ENCODE peak calls at places on chromosomes 7 and 10, in ten cellular contexts. One of them, this sample, is unnamed.

GRCh38 chr10:5396545-5396944 is 8.1 kb downstream of the TUBAL3 start:
- DNase-seq in T-helper 1 cell: no peak
- DNase-seq in caudate nucleus: no peak
- DNase-seq in stimulated activated CD4-positive, alpha-beta T cell treated with anti-CD3 and anti-CD28 coated beads, Interleukin-2, amount 100 ng/mL, for 48 hours: no peak
- DNase-seq in activated CD8-positive, alpha-beta memory T cell treated with anti-CD3 and anti-CD28 coated beads for 24 hours: no peak
- DNase-seq in SW 1271: no peak
- DNase-seq in CD8-positive, alpha-beta memory T cell: no peak
- DNase-seq in A549: no peak
- DNase-seq in endothelial cell: no peak
- DNase-seq in naive thymus-derived CD4-positive, alpha-beta T cell: no peak
- DNase-seq in this sample: no peak

GRCh38 chr10:95350830-95351228 is 60.0 kb upstream of the PDLIM1 start:
- DNase-seq in A549: no peak
- DNase-seq in T-helper 1 cell: no peak
- DNase-seq in endothelial cell: no peak
- DNase-seq in stimulated activated CD4-positive, alpha-beta T cell treated with anti-CD3 and anti-CD28 coated beads, Interleukin-2, amount 100 ng/mL, for 48 hours: no peak
- DNase-seq in CD8-positive, alpha-beta memory T cell: no peak
- DNase-seq in naive thymus-derived CD4-positive, alpha-beta T cell: no peak
- DNase-seq in caudate nucleus: no peak
- DNase-seq in SW 1271: no peak
- DNase-seq in activated CD8-positive, alpha-beta memory T cell treated with anti-CD3 and anti-CD28 coated beads for 24 hours: no peak
- DNase-seq in this sample: no peak

GRCh38 chr7:107661081-107661864 is 645 bp downstream of the SLC26A4 start:
- DNase-seq in activated CD8-positive, alpha-beta memory T cell treated with anti-CD3 and anti-CD28 coated beads for 24 hours: peak; percentile 80
- DNase-seq in stimulated activated CD4-positive, alpha-beta T cell treated with anti-CD3 and anti-CD28 coated beads, Interleukin-2, amount 100 ng/mL, for 48 hours: peak; percentile 41
- DNase-seq in endothelial cell: peak; percentile 53
- DNase-seq in A549: peak; percentile 60
- DNase-seq in caudate nucleus: no peak
- DNase-seq in CD8-positive, alpha-beta memory T cell: no peak
- DNase-seq in T-helper 1 cell: peak; percentile 6
- DNase-seq in naive thymus-derived CD4-positive, alpha-beta T cell: peak; percentile 13
- DNase-seq in SW 1271: no peak
- DNase-seq in this sample: no peak

GRCh38 chr7:4715385-4715770 is 33.3 kb downstream of the FOXK1 start:
- DNase-seq in T-helper 1 cell: no peak
- DNase-seq in caudate nucleus: no peak
- DNase-seq in naive thymus-derived CD4-positive, alpha-beta T cell: no peak
- DNase-seq in activated CD8-positive, alpha-beta memory T cell treated with anti-CD3 and anti-CD28 coated beads for 24 hours: no peak
- DNase-seq in A549: peak; percentile 39
- DNase-seq in endothelial cell: no peak
- DNase-seq in SW 1271: no peak
- DNase-seq in stimulated activated CD4-positive, alpha-beta T cell treated with anti-CD3 and anti-CD28 coated beads, Interleukin-2, amount 100 ng/mL, for 48 hours: no peak
- DNase-seq in CD8-positive, alpha-beta memory T cell: no peak
- DNase-seq in this sample: peak; percentile 93

GRCh38 chr7:142463401-142463850 is 205.6 kb upstream of the PRSS58 start:
- DNase-seq in A549: no peak
- DNase-seq in T-helper 1 cell: no peak
- DNase-seq in activated CD8-positive, alpha-beta memory T cell treated with anti-CD3 and anti-CD28 coated beads for 24 hours: no peak
- DNase-seq in caudate nucleus: no peak
- DNase-seq in endothelial cell: no peak
- DNase-seq in naive thymus-derived CD4-positive, alpha-beta T cell: no peak
- DNase-seq in CD8-positive, alpha-beta memory T cell: no peak
- DNase-seq in SW 1271: no peak
- DNase-seq in stimulated activated CD4-positive, alpha-beta T cell treated with anti-CD3 and anti-CD28 coated beads, Interleukin-2, amount 100 ng/mL, for 48 hours: no peak
- DNase-seq in this sample: no peak

GRCh38 chr7:16106300-16106699 is 315.0 kb downstream of the CRPPA start:
- DNase-seq in activated CD8-positive, alpha-beta memory T cell treated with anti-CD3 and anti-CD28 coated beads for 24 hours: no peak
- DNase-seq in CD8-positive, alpha-beta memory T cell: no peak
- DNase-seq in T-helper 1 cell: no peak
- DNase-seq in stimulated activated CD4-positive, alpha-beta T cell treated with anti-CD3 and anti-CD28 coated beads, Interleukin-2, amount 100 ng/mL, for 48 hours: no peak
- DNase-seq in SW 1271: no peak
- DNase-seq in caudate nucleus: no peak
- DNase-seq in naive thymus-derived CD4-positive, alpha-beta T cell: no peak
- DNase-seq in A549: no peak
- DNase-seq in endothelial cell: no peak
- DNase-seq in this sample: no peak

GRCh38 chr7:105972276-105972675 is 9.2 kb downstream of the CDHR3 start:
- DNase-seq in CD8-positive, alpha-beta memory T cell: no peak
- DNase-seq in caudate nucleus: no peak
- DNase-seq in stimulated activated CD4-positive, alpha-beta T cell treated with anti-CD3 and anti-CD28 coated beads, Interleukin-2, amount 100 ng/mL, for 48 hours: no peak
- DNase-seq in A549: no peak
- DNase-seq in activated CD8-positive, alpha-beta memory T cell treated with anti-CD3 and anti-CD28 coated beads for 24 hours: no peak
- DNase-seq in SW 1271: no peak
- DNase-seq in endothelial cell: no peak
- DNase-seq in T-helper 1 cell: no peak
- DNase-seq in naive thymus-derived CD4-positive, alpha-beta T cell: no peak
- DNase-seq in this sample: no peak

GRCh38 chr10:1037098-1037497 is 11.4 kb upstream of the IDI2 start:
- DNase-seq in activated CD8-positive, alpha-beta memory T cell treated with anti-CD3 and anti-CD28 coated beads for 24 hours: no peak
- DNase-seq in SW 1271: no peak
- DNase-seq in stimulated activated CD4-positive, alpha-beta T cell treated with anti-CD3 and anti-CD28 coated beads, Interleukin-2, amount 100 ng/mL, for 48 hours: no peak
- DNase-seq in T-helper 1 cell: no peak
- DNase-seq in CD8-positive, alpha-beta memory T cell: no peak
- DNase-seq in A549: no peak
- DNase-seq in endothelial cell: no peak
- DNase-seq in naive thymus-derived CD4-positive, alpha-beta T cell: no peak
- DNase-seq in caudate nucleus: no peak
- DNase-seq in this sample: no peak

GRCh38 chr7:129279757-129280156 is 54.9 kb downstream of the AHCYL2 start:
- DNase-seq in activated CD8-positive, alpha-beta memory T cell treated with anti-CD3 and anti-CD28 coated beads for 24 hours: no peak
- DNase-seq in A549: no peak
- DNase-seq in CD8-positive, alpha-beta memory T cell: no peak
- DNase-seq in caudate nucleus: no peak
- DNase-seq in endothelial cell: no peak
- DNase-seq in naive thymus-derived CD4-positive, alpha-beta T cell: no peak
- DNase-seq in stimulated activated CD4-positive, alpha-beta T cell treated with anti-CD3 and anti-CD28 coated beads, Interleukin-2, amount 100 ng/mL, for 48 hours: no peak
- DNase-seq in SW 1271: no peak
- DNase-seq in T-helper 1 cell: no peak
- DNase-seq in this sample: no peak

GRCh38 chr10:132209978-132210530 is 23.3 kb downstream of the DPYSL4 start:
- DNase-seq in T-helper 1 cell: no peak
- DNase-seq in activated CD8-positive, alpha-beta memory T cell treated with anti-CD3 and anti-CD28 coated beads for 24 hours: no peak
- DNase-seq in A549: no peak
- DNase-seq in naive thymus-derived CD4-positive, alpha-beta T cell: no peak
- DNase-seq in SW 1271: no peak
- DNase-seq in stimulated activated CD4-positive, alpha-beta T cell treated with anti-CD3 and anti-CD28 coated beads, Interleukin-2, amount 100 ng/mL, for 48 hours: no peak
- DNase-seq in CD8-positive, alpha-beta memory T cell: no peak
- DNase-seq in caudate nucleus: no peak
- DNase-seq in endothelial cell: no peak
- DNase-seq in this sample: no peak

GRCh38 chr10:27884185-27884630 is 114.7 kb downstream of the ODAD2 start:
- DNase-seq in T-helper 1 cell: no peak
- DNase-seq in CD8-positive, alpha-beta memory T cell: no peak
- DNase-seq in activated CD8-positive, alpha-beta memory T cell treated with anti-CD3 and anti-CD28 coated beads for 24 hours: no peak
- DNase-seq in stimulated activated CD4-positive, alpha-beta T cell treated with anti-CD3 and anti-CD28 coated beads, Interleukin-2, amount 100 ng/mL, for 48 hours: no peak
- DNase-seq in endothelial cell: no peak
- DNase-seq in A549: no peak
- DNase-seq in SW 1271: no peak
- DNase-seq in caudate nucleus: no peak
- DNase-seq in naive thymus-derived CD4-positive, alpha-beta T cell: no peak
- DNase-seq in this sample: no peak

GRCh38 chr10:12194752-12195271 is 879 bp downstream of the NUDT5 start:
- DNase-seq in CD8-positive, alpha-beta memory T cell: peak; percentile 11
- DNase-seq in A549: peak; percentile 38
- DNase-seq in caudate nucleus: peak; percentile 3
- DNase-seq in endothelial cell: peak; percentile 17
- DNase-seq in activated CD8-positive, alpha-beta memory T cell treated with anti-CD3 and anti-CD28 coated beads for 24 hours: peak; percentile 73
- DNase-seq in naive thymus-derived CD4-positive, alpha-beta T cell: peak; percentile 30
- DNase-seq in SW 1271: no peak
- DNase-seq in T-helper 1 cell: peak; percentile 14
- DNase-seq in stimulated activated CD4-positive, alpha-beta T cell treated with anti-CD3 and anti-CD28 coated beads, Interleukin-2, amount 100 ng/mL, for 48 hours: peak; percentile 5
- DNase-seq in this sample: peak; percentile 42

GRCh38 chr7:108328174-108328651 is 128.0 kb downstream of the NRCAM start:
- DNase-seq in T-helper 1 cell: no peak
- DNase-seq in naive thymus-derived CD4-positive, alpha-beta T cell: no peak
- DNase-seq in caudate nucleus: no peak
- DNase-seq in endothelial cell: no peak
- DNase-seq in SW 1271: no peak
- DNase-seq in activated CD8-positive, alpha-beta memory T cell treated with anti-CD3 and anti-CD28 coated beads for 24 hours: no peak
- DNase-seq in CD8-positive, alpha-beta memory T cell: no peak
- DNase-seq in stimulated activated CD4-positive, alpha-beta T cell treated with anti-CD3 and anti-CD28 coated beads, Interleukin-2, amount 100 ng/mL, for 48 hours: no peak
- DNase-seq in A549: no peak
- DNase-seq in this sample: no peak

GRCh38 chr7:80307251-80307856 is 172.7 kb downstream of the GNAI1 start:
- DNase-seq in T-helper 1 cell: no peak
- DNase-seq in caudate nucleus: no peak
- DNase-seq in SW 1271: peak; percentile 3
- DNase-seq in stimulated activated CD4-positive, alpha-beta T cell treated with anti-CD3 and anti-CD28 coated beads, Interleukin-2, amount 100 ng/mL, for 48 hours: no peak
- DNase-seq in endothelial cell: no peak
- DNase-seq in naive thymus-derived CD4-positive, alpha-beta T cell: no peak
- DNase-seq in CD8-positive, alpha-beta memory T cell: no peak
- DNase-seq in A549: peak; percentile 36
- DNase-seq in activated CD8-positive, alpha-beta memory T cell treated with anti-CD3 and anti-CD28 coated beads for 24 hours: no peak
- DNase-seq in this sample: no peak

GRCh38 chr7:91519241-91520200 is 255.3 kb downstream of the FZD1 start:
- DNase-seq in activated CD8-positive, alpha-beta memory T cell treated with anti-CD3 and anti-CD28 coated beads for 24 hours: no peak
- DNase-seq in stimulated activated CD4-positive, alpha-beta T cell treated with anti-CD3 and anti-CD28 coated beads, Interleukin-2, amount 100 ng/mL, for 48 hours: no peak
- DNase-seq in A549: no peak
- DNase-seq in T-helper 1 cell: no peak
- DNase-seq in caudate nucleus: no peak
- DNase-seq in SW 1271: no peak
- DNase-seq in naive thymus-derived CD4-positive, alpha-beta T cell: no peak
- DNase-seq in CD8-positive, alpha-beta memory T cell: no peak
- DNase-seq in endothelial cell: no peak
- DNase-seq in this sample: no peak

GRCh38 chr7:152145853-152146466 is 120.5 kb downstream of the GALNT11 start:
- DNase-seq in naive thymus-derived CD4-positive, alpha-beta T cell: peak; percentile 35
- DNase-seq in activated CD8-positive, alpha-beta memory T cell treated with anti-CD3 and anti-CD28 coated beads for 24 hours: no peak
- DNase-seq in CD8-positive, alpha-beta memory T cell: no peak
- DNase-seq in SW 1271: peak; percentile 40
- DNase-seq in caudate nucleus: no peak
- DNase-seq in stimulated activated CD4-positive, alpha-beta T cell treated with anti-CD3 and anti-CD28 coated beads, Interleukin-2, amount 100 ng/mL, for 48 hours: no peak
- DNase-seq in A549: peak; percentile 52
- DNase-seq in T-helper 1 cell: peak; percentile 16
- DNase-seq in endothelial cell: peak; percentile 43
- DNase-seq in this sample: no peak